ENCODE peak calls at places on chromosomes 4 and X, in ten cellular contexts. One of them, this sample, is unnamed.

GRCh38 chr4:30763337-30763736 is 43.2 kb downstream of the PCDH7 start:
- DNase-seq in left kidney: no peak
- DNase-seq in GM03348: peak
- DNase-seq in CD4-positive, alpha-beta T cell: no peak
- DNase-seq in EL: peak
- DNase-seq in posterior cingulate gyrus: no peak
- DNase-seq in activated CD4-positive, alpha-beta T cell treated with anti-CD3 and anti-CD28 coated beads for 24 hours: no peak
- DNase-seq in fibroblast of the conjunctiva: no peak
- DNase-seq in T-helper 1 cell: no peak
- DNase-seq in kidney glomerular epithelial cell: no peak
- DNase-seq in this sample: no peak

GRCh38 chr4:33537527-33537926 is 2706.8 kb downstream of the ARAP2 start:
- DNase-seq in left kidney: no peak
- DNase-seq in GM03348: no peak
- DNase-seq in CD4-positive, alpha-beta T cell: no peak
- DNase-seq in EL: no peak
- DNase-seq in posterior cingulate gyrus: no peak
- DNase-seq in activated CD4-positive, alpha-beta T cell treated with anti-CD3 and anti-CD28 coated beads for 24 hours: no peak
- DNase-seq in fibroblast of the conjunctiva: no peak
- DNase-seq in T-helper 1 cell: no peak
- DNase-seq in kidney glomerular epithelial cell: no peak
- DNase-seq in this sample: no peak

GRCh38 chrX:41276661-41277506 is 57.1 kb upstream of the DDX3X start:
- DNase-seq in left kidney: peak
- DNase-seq in GM03348: peak
- DNase-seq in CD4-positive, alpha-beta T cell: no peak
- DNase-seq in EL: no peak
- DNase-seq in posterior cingulate gyrus: no peak
- DNase-seq in activated CD4-positive, alpha-beta T cell treated with anti-CD3 and anti-CD28 coated beads for 24 hours: no peak
- DNase-seq in fibroblast of the conjunctiva: no peak
- DNase-seq in T-helper 1 cell: no peak
- DNase-seq in kidney glomerular epithelial cell: no peak
- DNase-seq in this sample: no peak

GRCh38 chr4:113827285-113827684 is 65.7 kb upstream of the CAMK2D start:
- DNase-seq in left kidney: no peak
- DNase-seq in GM03348: peak
- DNase-seq in CD4-positive, alpha-beta T cell: no peak
- DNase-seq in EL: peak
- DNase-seq in posterior cingulate gyrus: no peak
- DNase-seq in activated CD4-positive, alpha-beta T cell treated with anti-CD3 and anti-CD28 coated beads for 24 hours: no peak
- DNase-seq in fibroblast of the conjunctiva: no peak
- DNase-seq in T-helper 1 cell: no peak
- DNase-seq in kidney glomerular epithelial cell: no peak
- DNase-seq in this sample: no peak

GRCh38 chr4:88661724-88662123 is 35.9 kb downstream of the NAP1L5 start:
- DNase-seq in left kidney: no peak
- DNase-seq in GM03348: peak
- DNase-seq in CD4-positive, alpha-beta T cell: no peak
- DNase-seq in EL: peak
- DNase-seq in posterior cingulate gyrus: no peak
- DNase-seq in activated CD4-positive, alpha-beta T cell treated with anti-CD3 and anti-CD28 coated beads for 24 hours: no peak
- DNase-seq in fibroblast of the conjunctiva: peak
- DNase-seq in T-helper 1 cell: no peak
- DNase-seq in kidney glomerular epithelial cell: no peak
- DNase-seq in this sample: no peak

GRCh38 chrX:68238568-68238967 is 194.7 kb downstream of the OPHN1 start:
- DNase-seq in left kidney: no peak
- DNase-seq in GM03348: no peak
- DNase-seq in CD4-positive, alpha-beta T cell: no peak
- DNase-seq in EL: no peak
- DNase-seq in posterior cingulate gyrus: no peak
- DNase-seq in activated CD4-positive, alpha-beta T cell treated with anti-CD3 and anti-CD28 coated beads for 24 hours: no peak
- DNase-seq in fibroblast of the conjunctiva: no peak
- DNase-seq in T-helper 1 cell: no peak
- DNase-seq in kidney glomerular epithelial cell: no peak
- DNase-seq in this sample: no peak

GRCh38 chrX:13489451-13489850 is 80.0 kb upstream of the EGFL6 start:
- DNase-seq in left kidney: no peak
- DNase-seq in GM03348: peak
- DNase-seq in CD4-positive, alpha-beta T cell: no peak
- DNase-seq in EL: peak
- DNase-seq in posterior cingulate gyrus: no peak
- DNase-seq in activated CD4-positive, alpha-beta T cell treated with anti-CD3 and anti-CD28 coated beads for 24 hours: no peak
- DNase-seq in fibroblast of the conjunctiva: peak
- DNase-seq in T-helper 1 cell: no peak
- DNase-seq in kidney glomerular epithelial cell: no peak
- DNase-seq in this sample: no peak

GRCh38 chrX:153639177-153640044 is 7.6 kb upstream of the DUSP9 start:
- DNase-seq in left kidney: no peak
- DNase-seq in GM03348: no peak
- DNase-seq in CD4-positive, alpha-beta T cell: no peak
- DNase-seq in EL: no peak
- DNase-seq in posterior cingulate gyrus: no peak
- DNase-seq in activated CD4-positive, alpha-beta T cell treated with anti-CD3 and anti-CD28 coated beads for 24 hours: no peak
- DNase-seq in fibroblast of the conjunctiva: no peak
- DNase-seq in T-helper 1 cell: no peak
- DNase-seq in kidney glomerular epithelial cell: no peak
- DNase-seq in this sample: no peak

GRCh38 chr4:7929530-7929951 is 10.1 kb downstream of the AFAP1 start:
- DNase-seq in left kidney: no peak
- DNase-seq in GM03348: no peak
- DNase-seq in CD4-positive, alpha-beta T cell: no peak
- DNase-seq in EL: no peak
- DNase-seq in posterior cingulate gyrus: no peak
- DNase-seq in activated CD4-positive, alpha-beta T cell treated with anti-CD3 and anti-CD28 coated beads for 24 hours: no peak
- DNase-seq in fibroblast of the conjunctiva: no peak
- DNase-seq in T-helper 1 cell: no peak
- DNase-seq in kidney glomerular epithelial cell: no peak
- DNase-seq in this sample: no peak

GRCh38 chrX:17022205-17022604 is 75.7 kb downstream of the REPS2 start:
- DNase-seq in left kidney: peak
- DNase-seq in GM03348: peak
- DNase-seq in CD4-positive, alpha-beta T cell: no peak
- DNase-seq in EL: peak
- DNase-seq in posterior cingulate gyrus: no peak
- DNase-seq in activated CD4-positive, alpha-beta T cell treated with anti-CD3 and anti-CD28 coated beads for 24 hours: no peak
- DNase-seq in fibroblast of the conjunctiva: peak
- DNase-seq in T-helper 1 cell: no peak
- DNase-seq in kidney glomerular epithelial cell: no peak
- DNase-seq in this sample: no peak

GRCh38 chrX:67673741-67674274 is 130.0 kb downstream of the AR start:
- DNase-seq in left kidney: no peak
- DNase-seq in GM03348: no peak
- DNase-seq in CD4-positive, alpha-beta T cell: no peak
- DNase-seq in EL: no peak
- DNase-seq in posterior cingulate gyrus: no peak
- DNase-seq in activated CD4-positive, alpha-beta T cell treated with anti-CD3 and anti-CD28 coated beads for 24 hours: no peak
- DNase-seq in fibroblast of the conjunctiva: no peak
- DNase-seq in T-helper 1 cell: no peak
- DNase-seq in kidney glomerular epithelial cell: no peak
- DNase-seq in this sample: no peak

GRCh38 chrX:20311505-20311904 is 44.8 kb upstream of the RPS6KA3 start:
- DNase-seq in left kidney: no peak
- DNase-seq in GM03348: no peak
- DNase-seq in CD4-positive, alpha-beta T cell: no peak
- DNase-seq in EL: no peak
- DNase-seq in posterior cingulate gyrus: no peak
- DNase-seq in activated CD4-positive, alpha-beta T cell treated with anti-CD3 and anti-CD28 coated beads for 24 hours: no peak
- DNase-seq in fibroblast of the conjunctiva: no peak
- DNase-seq in T-helper 1 cell: no peak
- DNase-seq in kidney glomerular epithelial cell: no peak
- DNase-seq in this sample: no peak

GRCh38 chr4:68581382-68582338 is 5.5 kb upstream of the UGT2B17 start:
- DNase-seq in left kidney: no peak
- DNase-seq in GM03348: no peak
- DNase-seq in CD4-positive, alpha-beta T cell: no peak
- DNase-seq in EL: no peak
- DNase-seq in posterior cingulate gyrus: no peak
- DNase-seq in activated CD4-positive, alpha-beta T cell treated with anti-CD3 and anti-CD28 coated beads for 24 hours: no peak
- DNase-seq in fibroblast of the conjunctiva: no peak
- DNase-seq in T-helper 1 cell: no peak
- DNase-seq in kidney glomerular epithelial cell: no peak
- DNase-seq in this sample: no peak

GRCh38 chrX:24396236-24396929 is 35.9 kb downstream of the SUPT20HL1 start:
- DNase-seq in left kidney: no peak
- DNase-seq in GM03348: no peak
- DNase-seq in CD4-positive, alpha-beta T cell: no peak
- DNase-seq in EL: no peak
- DNase-seq in posterior cingulate gyrus: no peak
- DNase-seq in activated CD4-positive, alpha-beta T cell treated with anti-CD3 and anti-CD28 coated beads for 24 hours: no peak
- DNase-seq in fibroblast of the conjunctiva: peak
- DNase-seq in T-helper 1 cell: no peak
- DNase-seq in kidney glomerular epithelial cell: peak
- DNase-seq in this sample: no peak

GRCh38 chr4:158016511-158016910 is 156.3 kb downstream of the GASK1B start:
- DNase-seq in left kidney: no peak
- DNase-seq in GM03348: peak
- DNase-seq in CD4-positive, alpha-beta T cell: no peak
- DNase-seq in EL: peak
- DNase-seq in posterior cingulate gyrus: no peak
- DNase-seq in activated CD4-positive, alpha-beta T cell treated with anti-CD3 and anti-CD28 coated beads for 24 hours: no peak
- DNase-seq in fibroblast of the conjunctiva: peak
- DNase-seq in T-helper 1 cell: no peak
- DNase-seq in kidney glomerular epithelial cell: peak
- DNase-seq in this sample: no peak

GRCh38 chr4:145842224-145842887 is 96.3 kb downstream of the ZNF827 start:
- DNase-seq in left kidney: no peak
- DNase-seq in GM03348: no peak
- DNase-seq in CD4-positive, alpha-beta T cell: no peak
- DNase-seq in EL: peak
- DNase-seq in posterior cingulate gyrus: no peak
- DNase-seq in activated CD4-positive, alpha-beta T cell treated with anti-CD3 and anti-CD28 coated beads for 24 hours: no peak
- DNase-seq in fibroblast of the conjunctiva: no peak
- DNase-seq in T-helper 1 cell: no peak
- DNase-seq in kidney glomerular epithelial cell: no peak
- DNase-seq in this sample: no peak

GRCh38 chrX:134907302-134907701 is 83.5 kb upstream of the SMIM10 start:
- DNase-seq in left kidney: no peak
- DNase-seq in GM03348: no peak
- DNase-seq in CD4-positive, alpha-beta T cell: no peak
- DNase-seq in EL: no peak
- DNase-seq in posterior cingulate gyrus: no peak
- DNase-seq in activated CD4-positive, alpha-beta T cell treated with anti-CD3 and anti-CD28 coated beads for 24 hours: no peak
- DNase-seq in fibroblast of the conjunctiva: no peak
- DNase-seq in T-helper 1 cell: no peak
- DNase-seq in kidney glomerular epithelial cell: no peak
- DNase-seq in this sample: no peak

GRCh38 chr4:17385403-17385802 is 126.5 kb downstream of the QDPR start:
- DNase-seq in left kidney: peak
- DNase-seq in GM03348: peak
- DNase-seq in CD4-positive, alpha-beta T cell: no peak
- DNase-seq in EL: peak
- DNase-seq in posterior cingulate gyrus: no peak
- DNase-seq in activated CD4-positive, alpha-beta T cell treated with anti-CD3 and anti-CD28 coated beads for 24 hours: no peak
- DNase-seq in fibroblast of the conjunctiva: no peak
- DNase-seq in T-helper 1 cell: no peak
- DNase-seq in kidney glomerular epithelial cell: peak
- DNase-seq in this sample: no peak

GRCh38 chrX:119523664-119524184 is 41.5 kb downstream of the STEEP1 start:
- DNase-seq in left kidney: no peak
- DNase-seq in GM03348: no peak
- DNase-seq in CD4-positive, alpha-beta T cell: no peak
- DNase-seq in EL: no peak
- DNase-seq in posterior cingulate gyrus: no peak
- DNase-seq in activated CD4-positive, alpha-beta T cell treated with anti-CD3 and anti-CD28 coated beads for 24 hours: no peak
- DNase-seq in fibroblast of the conjunctiva: no peak
- DNase-seq in T-helper 1 cell: no peak
- DNase-seq in kidney glomerular epithelial cell: no peak
- DNase-seq in this sample: no peak

GRCh38 chr4:26700110-26700509 is 116.2 kb downstream of the TBC1D19 start:
- DNase-seq in left kidney: no peak
- DNase-seq in GM03348: no peak
- DNase-seq in CD4-positive, alpha-beta T cell: no peak
- DNase-seq in EL: no peak
- DNase-seq in posterior cingulate gyrus: no peak
- DNase-seq in activated CD4-positive, alpha-beta T cell treated with anti-CD3 and anti-CD28 coated beads for 24 hours: no peak
- DNase-seq in fibroblast of the conjunctiva: no peak
- DNase-seq in T-helper 1 cell: no peak
- DNase-seq in kidney glomerular epithelial cell: no peak
- DNase-seq in this sample: no peak

GRCh38 chrX:133992877-133993276 is 7.5 kb upstream of the GPC3 start:
- DNase-seq in left kidney: peak
- DNase-seq in GM03348: no peak
- DNase-seq in CD4-positive, alpha-beta T cell: no peak
- DNase-seq in EL: no peak
- DNase-seq in posterior cingulate gyrus: no peak
- DNase-seq in activated CD4-positive, alpha-beta T cell treated with anti-CD3 and anti-CD28 coated beads for 24 hours: no peak
- DNase-seq in fibroblast of the conjunctiva: no peak
- DNase-seq in T-helper 1 cell: no peak
- DNase-seq in kidney glomerular epithelial cell: peak
- DNase-seq in this sample: no peak

GRCh38 chr4:112361181-112361791 is 64.1 kb downstream of the ALPK1 start:
- DNase-seq in left kidney: no peak
- DNase-seq in GM03348: no peak
- DNase-seq in CD4-positive, alpha-beta T cell: no peak
- DNase-seq in EL: peak
- DNase-seq in posterior cingulate gyrus: no peak
- DNase-seq in activated CD4-positive, alpha-beta T cell treated with anti-CD3 and anti-CD28 coated beads for 24 hours: no peak
- DNase-seq in fibroblast of the conjunctiva: no peak
- DNase-seq in T-helper 1 cell: no peak
- DNase-seq in kidney glomerular epithelial cell: no peak
- DNase-seq in this sample: no peak

GRCh38 chrX:135396109-135396508 is 25.6 kb upstream of the SMIM10L2A start:
- DNase-seq in left kidney: no peak
- DNase-seq in GM03348: no peak
- DNase-seq in CD4-positive, alpha-beta T cell: no peak
- DNase-seq in EL: peak
- DNase-seq in posterior cingulate gyrus: no peak
- DNase-seq in activated CD4-positive, alpha-beta T cell treated with anti-CD3 and anti-CD28 coated beads for 24 hours: no peak
- DNase-seq in fibroblast of the conjunctiva: no peak
- DNase-seq in T-helper 1 cell: no peak
- DNase-seq in kidney glomerular epithelial cell: no peak
- DNase-seq in this sample: no peak

GRCh38 chr4:121073672-121074386 is 1.5 kb upstream of the NDNF start:
- DNase-seq in left kidney: peak
- DNase-seq in GM03348: no peak
- DNase-seq in CD4-positive, alpha-beta T cell: no peak
- DNase-seq in EL: no peak
- DNase-seq in posterior cingulate gyrus: no peak
- DNase-seq in activated CD4-positive, alpha-beta T cell treated with anti-CD3 and anti-CD28 coated beads for 24 hours: no peak
- DNase-seq in fibroblast of the conjunctiva: no peak
- DNase-seq in T-helper 1 cell: no peak
- DNase-seq in kidney glomerular epithelial cell: no peak
- DNase-seq in this sample: no peak

GRCh38 chr4:113684534-113685091 is 76.9 kb downstream of the CAMK2D start:
- DNase-seq in left kidney: peak
- DNase-seq in GM03348: peak
- DNase-seq in CD4-positive, alpha-beta T cell: no peak
- DNase-seq in EL: peak
- DNase-seq in posterior cingulate gyrus: no peak
- DNase-seq in activated CD4-positive, alpha-beta T cell treated with anti-CD3 and anti-CD28 coated beads for 24 hours: no peak
- DNase-seq in fibroblast of the conjunctiva: no peak
- DNase-seq in T-helper 1 cell: no peak
- DNase-seq in kidney glomerular epithelial cell: peak
- DNase-seq in this sample: no peak

GRCh38 chr4:148283665-148284064 is 158.5 kb downstream of the NR3C2 start:
- DNase-seq in left kidney: no peak
- DNase-seq in GM03348: no peak
- DNase-seq in CD4-positive, alpha-beta T cell: no peak
- DNase-seq in EL: no peak
- DNase-seq in posterior cingulate gyrus: no peak
- DNase-seq in activated CD4-positive, alpha-beta T cell treated with anti-CD3 and anti-CD28 coated beads for 24 hours: no peak
- DNase-seq in fibroblast of the conjunctiva: no peak
- DNase-seq in T-helper 1 cell: no peak
- DNase-seq in kidney glomerular epithelial cell: no peak
- DNase-seq in this sample: no peak

GRCh38 chrX:11130142-11130541 is 19.0 kb downstream of the HCCS start:
- DNase-seq in left kidney: no peak
- DNase-seq in GM03348: no peak
- DNase-seq in CD4-positive, alpha-beta T cell: no peak
- DNase-seq in EL: no peak
- DNase-seq in posterior cingulate gyrus: no peak
- DNase-seq in activated CD4-positive, alpha-beta T cell treated with anti-CD3 and anti-CD28 coated beads for 24 hours: no peak
- DNase-seq in fibroblast of the conjunctiva: no peak
- DNase-seq in T-helper 1 cell: no peak
- DNase-seq in kidney glomerular epithelial cell: no peak
- DNase-seq in this sample: no peak

GRCh38 chr4:137994858-137995257 is 247.3 kb downstream of the SLC7A11 start:
- DNase-seq in left kidney: no peak
- DNase-seq in GM03348: peak
- DNase-seq in CD4-positive, alpha-beta T cell: no peak
- DNase-seq in EL: peak
- DNase-seq in posterior cingulate gyrus: no peak
- DNase-seq in activated CD4-positive, alpha-beta T cell treated with anti-CD3 and anti-CD28 coated beads for 24 hours: no peak
- DNase-seq in fibroblast of the conjunctiva: no peak
- DNase-seq in T-helper 1 cell: no peak
- DNase-seq in kidney glomerular epithelial cell: peak
- DNase-seq in this sample: no peak

This sample was measured in stimulated activated CD8-positive, alpha-beta memory T cell treated with anti-CD3 and anti-CD28 coated beads, Interleukin-7, amount 100 ng/mL, for 48 hours.